ENCODE peak calls at places on chromosome 5, in seven cellular contexts. S is HCT116, F is SK-N-SH, P is H1, H is HepG2, R is GM12878, M is K562. B is an unnamed sample.

GRCh38 chr5:76691470-76692273 is 24.3 kb upstream of the F2R start:
- DNase-seq in R (peak), P (no peak), H (no peak), F (no peak), S (no peak), M (no peak), B (no peak)

GRCh38 chr5:77644443-77645157 is 6.1 kb upstream of the OTP start:
- DNase-seq in F (peak), R (no peak), S (no peak), H (no peak), M (no peak), P (peak), B (no peak)

GRCh38 chr5:78587081-78587774 is 61.3 kb downstream of the LHFPL2 start:
- DNase-seq in F (no peak), S (no peak), H (no peak), M (no peak), P (no peak), R (no peak), B (no peak)

GRCh38 chr5:152686931-152687330 is 281.9 kb upstream of the NMUR2 start:
- DNase-seq in S (no peak), P (no peak), H (no peak), F (no peak), M (no peak), R (no peak), B (no peak)

GRCh38 chr5:89255845-89256463 is 373.0 kb upstream of the MEF2C start:
- DNase-seq in F (no peak), H (no peak), M (peak), S (peak), P (no peak), R (no peak), B (no peak)

GRCh38 chr5:59483971-59484472 is 409.5 kb downstream of the PDE4D start:
- DNase-seq in R (no peak), S (no peak), P (no peak), M (no peak), H (no peak), F (peak), B (no peak)

GRCh38 chr5:138659121-138659520 is 83.9 kb upstream of the HSPA9 start:
- DNase-seq in H (no peak), P (no peak), R (no peak), F (no peak), M (no peak), S (no peak), B (no peak)

GRCh38 chr5:2753452-2754409 is 2.3 kb upstream of the IRX2 start:
- DNase-seq in M (no peak), R (no peak), S (no peak), H (no peak), P (peak), F (no peak), B (no peak)

GRCh38 chr5:1125030-1125357 is 13.1 kb upstream of the SLC12A7 start:
- DNase-seq in P (no peak), H (no peak), M (no peak), F (peak), S (no peak), R (no peak), B (no peak)

GRCh38 chr5:77200663-77201062 is 9.8 kb upstream of the PDE8B start:
- DNase-seq in H (no peak), S (no peak), R (no peak), P (no peak), F (no peak), M (no peak), B (no peak)

GRCh38 chr5:13250450-13251291 is 693.8 kb downstream of the DNAH5 start:
- DNase-seq in M (peak), S (no peak), R (no peak), F (peak), H (peak), P (no peak), B (peak)

GRCh38 chr5:168948746-168949145 is 352.2 kb downstream of the SLIT3 start:
- DNase-seq in M (no peak), H (no peak), F (peak), R (no peak), S (no peak), P (no peak), B (no peak)

GRCh38 chr5:39977231-39977630 is 552.5 kb upstream of the DAB2 start:
- DNase-seq in M (no peak), F (no peak), P (no peak), R (no peak), S (no peak), H (no peak), B (no peak)

GRCh38 chr5:172788771-172789686 is 18.0 kb upstream of the DUSP1 start:
- DNase-seq in F (no peak), M (peak), H (peak), R (no peak), P (no peak), S (no peak), B (no peak)

GRCh38 chr5:396715-397032 is 46.3 kb upstream of the EXOC3 start:
- DNase-seq in M (no peak), R (no peak), S (no peak), P (no peak), H (no peak), F (no peak), B (no peak)

GRCh38 chr5:96661101-96661840 is 905 bp upstream of the CAST start:
- DNase-seq in S (no peak), H (no peak), P (no peak), F (peak), M (no peak), R (peak), B (no peak)

GRCh38 chr5:78404682-78405293 is 44.4 kb downstream of the SCAMP1 start:
- DNase-seq in F (no peak), R (peak), M (no peak), S (no peak), H (no peak), P (no peak), B (no peak)

GRCh38 chr5:31809037-31809910 is 170.3 kb downstream of the PDZD2 start:
- DNase-seq in S (peak), M (peak), R (no peak), P (peak), F (peak), H (peak), B (peak)

GRCh38 chr5:73448451-73449136 is at the start of gene FOXD1:
- DNase-seq in P (peak), F (peak), H (peak), S (peak), R (no peak), M (peak), B (peak)

GRCh38 chr5:68290260-68290674 is 74.7 kb downstream of the PIK3R1 start:
- DNase-seq in P (no peak), S (no peak), R (no peak), F (peak), M (peak), H (no peak), B (peak)

GRCh38 chr5:61449756-61450155 is 117.7 kb downstream of the ZSWIM6 start:
- DNase-seq in M (no peak), S (peak), H (no peak), P (no peak), R (no peak), F (no peak), B (no peak)
- TF ChIP-seq JUND in M (no peak), S (no peak), H (no peak), P (no peak), R (no peak), F (no peak), B (no peak)

DNA sequence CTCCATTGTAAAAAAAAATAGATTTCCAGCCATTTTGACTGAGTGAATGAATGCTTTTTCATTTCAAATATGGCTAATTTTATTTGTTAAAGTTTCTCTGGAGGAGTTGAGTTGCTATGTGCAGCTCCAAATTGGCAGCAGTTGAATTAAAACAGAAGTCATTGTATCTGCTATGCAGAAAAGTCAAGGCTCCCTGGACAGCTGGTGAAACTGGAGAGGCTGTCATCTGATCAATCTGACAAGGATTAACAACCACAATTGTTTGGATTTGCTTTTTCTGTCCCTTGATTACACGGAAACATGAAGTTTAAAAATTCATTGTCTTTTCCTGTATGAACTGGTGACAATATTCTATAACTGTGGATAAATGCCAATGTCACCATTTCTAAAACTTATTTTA is 713.8 kb downstream of the EFNA5 start:
- DNase-seq in H (no peak), M (no peak), P (no peak), F (no peak), R (no peak), S (no peak), B (no peak)
- TF ChIP-seq JUND in H (no peak), M (no peak), P (no peak), F (no peak), R (no peak), S (no peak), B (no peak)

DNA sequence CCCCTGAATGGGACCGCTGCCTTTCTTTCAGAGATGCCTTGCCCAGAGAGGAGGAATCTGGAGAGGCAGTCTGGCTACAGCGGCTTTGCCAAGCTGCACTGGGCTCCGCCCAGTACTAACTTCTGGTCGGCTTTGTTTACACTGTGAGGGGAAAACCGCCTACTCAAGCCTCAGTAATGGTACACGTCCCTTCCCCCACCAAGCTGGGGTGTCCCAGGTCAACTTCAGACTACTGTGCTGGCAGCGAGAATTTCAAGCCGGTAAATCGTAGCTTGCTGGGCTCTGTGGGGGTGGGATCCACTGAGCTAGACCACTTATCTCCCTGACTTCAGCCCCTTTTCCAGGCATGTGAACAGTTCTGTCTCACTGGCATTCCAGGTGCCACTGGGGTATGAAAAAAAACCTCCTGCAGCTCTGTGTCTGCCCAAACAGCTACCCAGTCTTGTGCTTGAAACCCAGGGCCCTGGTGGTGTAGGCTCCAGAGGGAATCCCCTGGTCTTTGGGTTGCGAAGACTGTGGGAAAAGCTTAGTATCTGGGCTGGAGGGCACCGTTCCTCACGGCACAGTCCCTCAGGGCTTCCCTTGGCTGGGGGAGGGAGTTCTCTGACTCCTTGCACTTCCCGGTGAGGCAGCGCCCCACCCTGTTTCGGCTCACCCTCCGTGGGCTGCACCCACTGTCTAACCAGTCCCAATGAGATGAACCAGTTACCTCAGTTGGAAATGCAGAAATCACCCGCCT is 171.2 kb downstream of the CWC27 start:
- DNase-seq in F (no peak), R (no peak), P (peak), H (peak), M (no peak), S (no peak), B (no peak)
- TF ChIP-seq JUND in F (no peak), R (no peak), P (no peak), H (no peak), M (no peak), S (no peak), B (no peak)

GRCh38 chr5:72294473-72294872 is 25.6 kb downstream of the MRPS27 start:
- DNase-seq in F (no peak), R (no peak), P (no peak), S (no peak), M (no peak), H (no peak), B (no peak)
- TF ChIP-seq JUND in F (no peak), R (no peak), P (no peak), S (no peak), M (no peak), H (no peak), B (no peak)

B was measured in T47D.